ENCODE peak calls at places on chromosomes 6 and 20, in seven cellular contexts. G is endodermal cell, I is upper lobe of right lung, V is right lobe of liver, K is esophagus squamous epithelium, Q is AG04450, E is PC-3. J is an unnamed sample. For H3K27me3 and H3K9me3, the result is how much of the 10 kb centered on the place peaks cover.

GRCh38 chr6:132466952-132467351 is 46.0 kb downstream of the STX7 start:
- DNase-seq in I (no peak), Q (peak), V (no peak), G (no peak), E (no peak), K (no peak), J (no peak)

GRCh38 chr6:165031491-165031890 is 277.9 kb downstream of the C6orf118 start:
- DNase-seq in V (no peak), E (no peak), Q (no peak), G (no peak), K (no peak), I (no peak), J (no peak)

GRCh38 chr6:117483645-117484016 is 1.2 kb downstream of the DCBLD1 start:
- DNase-seq in E (peak), G (no peak), Q (no peak), I (no peak), V (no peak), K (no peak), J (no peak)

GRCh38 chr6:45663181-45664180 is 285.7 kb upstream of the SUPT3H start:
- DNase-seq in Q (no peak), K (no peak), E (no peak), I (no peak), V (peak), G (peak), J (peak)

GRCh38 chr20:59525500-59526241 is 78.7 kb upstream of the PHACTR3 start:
- DNase-seq in E (peak), G (peak), I (peak), Q (no peak), V (peak), K (no peak), J (peak)

GRCh38 chr20:8156603-8157079 is 24.6 kb downstream of the PLCB1 start:
- DNase-seq in Q (no peak), I (no peak), K (no peak), E (peak), V (no peak), G (no peak), J (no peak)

GRCh38 chr20:8532169-8532568 is 400.1 kb downstream of the PLCB1 start:
- DNase-seq in I (no peak), K (no peak), Q (no peak), V (no peak), G (no peak), E (no peak), J (no peak)

GRCh38 chr6:76886900-76887299 is 576.4 kb downstream of the HTR1B start:
- DNase-seq in G (no peak), I (no peak), Q (no peak), K (no peak), E (no peak), V (no peak), J (no peak)

GRCh38 chr6:15522427-15522826 is 140.4 kb downstream of the DTNBP1 start:
- DNase-seq in E (no peak), G (peak), I (peak), V (no peak), K (no peak), Q (no peak), J (no peak)

GRCh38 chr6:31620586-31621319 is at the start of gene PRRC2A:
- DNase-seq in Q (peak), E (no peak), V (peak), I (peak), K (no peak), G (no peak), J (peak)

GRCh38 chr20:41308290-41308691 is 9.2 kb downstream of the ZHX3 start:
- DNase-seq in G (no peak), K (no peak), V (no peak), Q (peak), E (peak), I (no peak), J (no peak)

GRCh38 chr20:31721408-31722332 is 998 bp downstream of the BCL2L1 start:
- DNase-seq in V (no peak), K (no peak), E (peak), Q (no peak), G (peak), I (peak), J (peak)

GRCh38 chr6:41901882-41902519 is 6.8 kb upstream of the USP49 start:
- DNase-seq in Q (no peak), K (no peak), V (no peak), G (peak), E (peak), I (no peak), J (peak)

GRCh38 chr6:154619183-154619582 is 108.7 kb upstream of the CNKSR3 start:
- DNase-seq in V (no peak), Q (no peak), G (no peak), E (no peak), I (no peak), K (no peak), J (no peak)

GRCh38 chr6:35603326-35604202 is 85.2 kb downstream of the FKBP5 start:
- DNase-seq in E (peak), V (no peak), Q (no peak), K (no peak), G (no peak), I (no peak), J (no peak)

GRCh38 chr20:9392892-9393857 is 121.2 kb upstream of the LAMP5 start:
- DNase-seq in Q (no peak), V (peak), E (peak), I (peak), K (no peak), G (peak), J (peak)

GRCh38 chr20:54345301-54345724 is 130.1 kb upstream of the DOK5 start:
- DNase-seq in I (no peak), K (no peak), E (peak), V (no peak), Q (peak), G (no peak), J (no peak)

GRCh38 chr6:111468329-111469012 is 14.5 kb downstream of the REV3L start:
- DNase-seq in K (no peak), E (peak), G (no peak), V (no peak), I (no peak), Q (no peak), J (no peak)

GRCh38 chr20:640674-641515 is 12.1 kb downstream of the SRXN1 start:
- DNase-seq in G (peak), Q (no peak), K (no peak), E (no peak), V (no peak), I (peak), J (no peak)

GRCh38 chr6:36917541-36918193 is 31.9 kb downstream of the C6orf89 start:
- DNase-seq in I (peak), K (no peak), E (no peak), V (no peak), Q (no peak), G (no peak), J (no peak)

GRCh38 chr20:50625986-50626677 is 65.2 kb downstream of the RIPOR3 start:
- DNase-seq in I (no peak), Q (no peak), V (peak), E (peak), K (no peak), G (peak), J (peak)

GRCh38 chr6:35471836-35472345 is 3.7 kb downstream of the RPL10A start:
- DNase-seq in I (no peak), K (no peak), V (no peak), G (no peak), E (no peak), Q (no peak), J (no peak)

GRCh38 chr6:26205625-26206574 is 118.7 kb downstream of the HFE start:
- DNase-seq in I (no peak), G (peak), V (no peak), E (peak), Q (peak), K (no peak), J (no peak)

GRCh38 chr6:33298773-33299236 is at the start of gene RGL2:
- DNase-seq in E (peak), G (no peak), Q (no peak), K (no peak), I (peak), V (peak), J (peak)

GRCh38 chr20:20487811-20488210 is 119.9 kb downstream of the INSM1 start:
- DNase-seq in I (no peak), E (peak), Q (no peak), V (no peak), G (no peak), K (no peak), J (no peak)

GRCh38 chr6:119109654-119110325 is 31.3 kb upstream of the FAM184A start:
- DNase-seq in E (no peak), V (no peak), G (no peak), I (no peak), Q (no peak), K (no peak), J (no peak)

GRCh38 chr6:36463686-36464085 is 20.9 kb downstream of the KCTD20 start:
- DNase-seq in I (no peak), Q (no peak), E (no peak), G (no peak), V (no peak), K (no peak), J (no peak)

GRCh38 chr6:80003841-80004198 is 629 bp upstream of the TTK start:
- DNase-seq in V (peak), K (no peak), E (no peak), Q (no peak), G (no peak), I (peak), J (peak)

GRCh38 chr6:155497273-155497672 is 41.6 kb upstream of the NOX3 start:
- DNase-seq in I (no peak), V (no peak), G (no peak), Q (no peak), K (no peak), E (no peak), J (no peak)

GRCh38 chr6:148240463-148240845 is 102.2 kb upstream of the SASH1 start:
- DNase-seq in I (no peak), K (no peak), E (no peak), Q (peak), G (no peak), V (no peak), J (no peak)

GRCh38 chr20:36311141-36311853 is 5.2 kb downstream of the DLGAP4 start:
- DNase-seq in I (peak), Q (no peak), E (no peak), G (peak), K (no peak), V (no peak), J (no peak)

GRCh38 chr6:45438849-45439406 is 61.2 kb upstream of the SUPT3H start:
- DNase-seq in G (no peak), V (no peak), Q (peak), K (no peak), I (no peak), E (peak), J (no peak)

GRCh38 chr6:135496805-135497411 is 632 bp downstream of the AHI1 start:
- DNase-seq in K (no peak), G (no peak), V (no peak), E (no peak), I (no peak), Q (no peak), J (no peak)

GRCh38 chr6:106087548-106088325 is 1.6 kb downstream of the PRDM1 start:
- DNase-seq in Q (no peak), I (no peak), G (peak), E (peak), K (no peak), V (peak), J (no peak)

GRCh38 chr6:141212296-141212695 is 920.4 kb upstream of the GJE1 start:
- DNase-seq in Q (no peak), I (no peak), K (no peak), G (no peak), V (no peak), E (peak), J (no peak)

GRCh38 chr6:18226451-18226850 is 37.9 kb downstream of the DEK start:
- DNase-seq in Q (peak), K (no peak), V (no peak), G (no peak), I (no peak), E (no peak), J (no peak)

GRCh38 chr6:133503330-133503729 is 262.2 kb downstream of the EYA4 start:
- DNase-seq in K (no peak), G (no peak), I (no peak), Q (no peak), V (no peak), E (no peak), J (no peak)
- H3K27me3 ChIP-seq in K (under half), G (under half), I (under half), Q (under half), V (under half), E (under half), J (under half)

DNA sequence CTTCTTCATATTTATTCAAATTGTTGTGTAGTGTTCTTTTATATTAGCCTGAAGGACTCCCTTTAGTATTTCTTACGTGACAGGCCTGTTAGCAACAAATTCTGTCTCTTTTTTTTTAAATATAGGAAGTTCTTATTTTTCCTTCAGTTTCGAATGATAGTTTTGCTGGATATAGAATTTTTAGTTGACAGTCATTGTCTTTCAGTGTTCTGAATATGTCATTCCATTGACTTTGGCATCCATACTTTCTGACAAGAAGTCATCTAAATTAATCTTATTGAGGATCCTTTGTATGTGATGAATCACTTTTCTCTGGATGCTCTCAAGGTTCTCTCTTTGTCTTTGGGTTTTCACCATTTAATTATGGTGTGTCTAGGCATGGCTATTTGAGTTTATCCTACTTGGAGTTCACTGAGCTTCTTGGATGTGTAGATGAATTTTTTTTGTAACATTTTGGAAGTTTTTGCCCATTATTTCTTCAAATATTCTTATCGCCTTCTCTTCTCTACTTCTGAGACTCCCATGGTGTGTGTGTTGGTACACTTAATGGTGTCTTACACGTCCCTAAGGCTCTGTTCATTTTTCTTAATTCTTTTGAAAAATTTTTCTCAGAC is 82.5 kb upstream of the GTSF1L start:
- DNase-seq in G (no peak), V (no peak), Q (no peak), I (no peak), E (no peak), K (no peak), J (no peak)
- H3K9me3 ChIP-seq in G (under half), V (under half), Q (under half), I (under half), E (under half), K (under half), J (under half)

DNA sequence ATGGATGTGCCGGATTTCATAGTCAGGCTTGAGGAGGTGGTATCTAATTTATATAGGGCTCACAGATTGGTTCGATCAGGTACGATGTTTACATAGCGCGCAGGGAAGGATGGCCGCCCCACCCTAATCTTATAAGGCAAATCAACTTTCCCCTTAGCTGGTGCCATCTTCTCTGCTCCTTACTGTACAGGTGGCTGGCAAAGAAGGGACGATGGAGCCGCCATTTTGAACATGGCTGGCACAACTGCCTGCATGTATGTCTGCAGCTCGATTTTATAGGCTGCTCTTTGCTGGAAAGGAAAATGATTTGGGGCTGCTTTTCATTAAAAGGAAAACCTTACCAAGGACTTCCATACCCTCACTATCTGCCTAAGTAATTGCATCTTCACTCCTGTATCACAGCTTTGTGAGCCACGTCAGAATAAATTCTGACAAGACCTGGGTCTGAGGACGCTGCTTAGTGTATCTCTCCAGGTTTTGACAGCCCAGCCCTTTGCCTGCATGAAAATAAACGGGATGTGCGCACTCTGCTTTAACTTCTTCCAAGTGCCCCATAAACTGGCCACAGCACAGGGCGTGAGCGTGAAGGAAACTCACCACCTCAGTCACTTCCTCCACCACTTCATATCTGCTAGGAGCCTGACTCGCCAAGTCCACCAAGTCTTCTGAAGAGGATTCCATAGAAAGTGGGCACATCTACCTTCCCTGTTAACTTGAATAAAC is 109.4 kb upstream of the ARMC2 start:
- DNase-seq in I (no peak), G (no peak), K (no peak), Q (no peak), E (peak), V (no peak), J (no peak)
- H3K4me3 ChIP-seq in I (no peak), G (no peak), K (no peak), Q (no peak), E (no peak), V (no peak), J (no peak)

GRCh38 chr20:2801459-2801728 is 967 bp upstream of the CPXM1 start:
- DNase-seq in I (no peak), E (no peak), G (no peak), V (no peak), K (no peak), Q (no peak), J (no peak)
- H3K27me3 ChIP-seq in I (half or more), E (under half), G (half or more), V (under half), K (half or more), Q (half or more), J (under half)

GRCh38 chr6:22099241-22099640 is 197.6 kb downstream of the PRL start:
- DNase-seq in V (no peak), K (no peak), G (no peak), E (no peak), Q (no peak), I (no peak), J (no peak)

GRCh38 chr6:22099923-22100322 is 196.9 kb downstream of the PRL start:
- DNase-seq in V (no peak), K (no peak), I (no peak), G (no peak), E (no peak), Q (no peak), J (no peak)

GRCh38 chr6:22095886-22096285 is 200.9 kb downstream of the PRL start:
- DNase-seq in G (no peak), V (no peak), K (no peak), I (no peak), Q (no peak), E (no peak), J (no peak)

GRCh38 chr6:22101163-22101562 is 195.7 kb downstream of the PRL start:
- DNase-seq in I (no peak), G (no peak), Q (no peak), K (no peak), E (no peak), V (no peak), J (no peak)

GRCh38 chr6:22098623-22099022 is 198.2 kb downstream of the PRL start:
- DNase-seq in V (no peak), G (no peak), I (no peak), Q (no peak), E (no peak), K (no peak), J (no peak)
- H3K9me3 ChIP-seq in V (under half), G (under half), I (under half), Q (under half), E (under half), K (under half), J (under half)

GRCh38 chr20:6468751-6469150 is 298.7 kb upstream of the BMP2 start:
- DNase-seq in E (peak), K (no peak), I (no peak), Q (no peak), V (no peak), G (no peak), J (no peak)
- H3K4me3 ChIP-seq in E (peak), K (no peak), I (no peak), Q (no peak), V (no peak), G (no peak), J (no peak)

DNA sequence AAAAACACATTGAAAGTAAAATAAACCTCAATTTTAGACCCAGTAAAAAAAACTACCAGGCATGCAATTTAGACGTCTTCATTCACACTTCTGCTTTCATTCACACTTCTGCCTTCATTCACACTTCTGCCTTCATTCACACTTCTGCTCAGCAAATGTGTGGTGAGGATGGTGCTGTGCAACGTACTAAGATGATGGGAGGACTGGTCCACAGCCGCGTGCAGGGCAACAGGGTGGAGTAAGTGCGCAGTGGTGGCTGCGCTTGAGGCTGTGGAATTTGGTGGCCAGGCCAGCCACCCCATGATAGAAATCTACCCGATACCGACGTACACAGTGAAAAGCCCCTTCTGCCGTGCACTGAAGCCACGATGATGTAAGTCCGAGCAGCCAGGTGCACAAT is 114.3 kb upstream of the CD93 start:
- DNase-seq in G (no peak), Q (no peak), E (no peak), I (no peak), K (no peak), V (no peak), J (no peak)
- H3K27me3 ChIP-seq in G (under half), Q (under half), E (under half), I (under half), K (under half), V (under half), J (under half)

J was measured in Peyer's patch.